ENCODE peak calls at places on chromosomes 16 and 17, in four cellular contexts. Q is SK-N-SH, L is breast epithelium, H is HCT116. F is an unnamed sample.

GRCh38 chr16:61146429-61146828 is 889.8 kb downstream of the CDH8 start:
- DNase-seq in Q (no peak), H (no peak), L (no peak), F (no peak)

GRCh38 chr17:7589204-7589868 is 558 bp downstream of the SOX15 start:
- DNase-seq in L (peak), Q (peak), H (no peak), F (no peak)

GRCh38 chr16:55760665-55761035 is 72.2 kb downstream of the CES1 start:
- DNase-seq in H (no peak), L (no peak), Q (no peak), F (no peak)

GRCh38 chr16:28998837-28999236 is 14.0 kb downstream of the LAT start:
- DNase-seq in H (no peak), L (no peak), Q (no peak), F (no peak)

GRCh38 chr17:7283471-7284216 is 2.1 kb downstream of the SLC2A4 start:
- DNase-seq in H (no peak), L (no peak), Q (peak), F (no peak)

GRCh38 chr16:87297918-87298631 is 19.1 kb downstream of the C16orf95 start:
- DNase-seq in L (no peak), H (no peak), Q (peak), F (no peak)

GRCh38 chr17:79360196-79360595 is 250.7 kb downstream of the RBFOX3 start:
- DNase-seq in H (peak), L (no peak), Q (no peak), F (no peak)

GRCh38 chr16:68074850-68075249 is 10.3 kb upstream of the NFATC3 start:
- DNase-seq in L (no peak), Q (no peak), H (no peak), F (no peak)

GRCh38 chr16:28163699-28164584 is 47.8 kb downstream of the XPO6 start:
- DNase-seq in Q (no peak), L (no peak), H (no peak), F (no peak)

GRCh38 chr17:50181155-50181554 is 15.3 kb downstream of the SGCA start:
- DNase-seq in H (no peak), L (no peak), Q (no peak), F (no peak)

GRCh38 chr16:68426355-68426652 is 22.0 kb downstream of the SMPD3 start:
- DNase-seq in Q (no peak), L (no peak), H (no peak), F (no peak)

GRCh38 chr16:21265104-21265825 is 12.8 kb downstream of the CRYM start:
- DNase-seq in Q (no peak), L (no peak), H (no peak), F (no peak)

GRCh38 chr17:70987867-70988340 is 818.6 kb downstream of the KCNJ2 start:
- DNase-seq in Q (no peak), L (no peak), H (no peak), F (no peak)

GRCh38 chr17:82022310-82022980 is at the start of gene CENPX:
- DNase-seq in H (no peak), Q (no peak), L (no peak), F (no peak)

GRCh38 chr17:34706029-34706428 is 126.6 kb downstream of the TMEM132E start:
- DNase-seq in Q (no peak), L (no peak), H (no peak), F (no peak)

GRCh38 chr17:15663691-15664090 is 20.4 kb downstream of the TRIM16 start:
- DNase-seq in L (no peak), Q (no peak), H (no peak), F (no peak)

GRCh38 chr16:27401768-27402568 is at the start of gene IL21R:
- DNase-seq in Q (peak), L (no peak), H (no peak), F (no peak)

GRCh38 chr16:1983544-1984346 is at the start of gene GFER:
- DNase-seq in Q (peak), H (peak), L (no peak), F (no peak)

GRCh38 chr17:82807101-82807500 is 32.7 kb downstream of the ZNF750 start:
- DNase-seq in L (no peak), H (no peak), Q (no peak), F (no peak)

GRCh38 chr16:14337303-14338191 is 266.4 kb downstream of the MRTFB start:
- DNase-seq in L (no peak), Q (no peak), H (no peak), F (no peak)

GRCh38 chr17:21008992-21009671 is 33.7 kb downstream of the USP22 start:
- DNase-seq in H (no peak), Q (no peak), L (no peak), F (no peak)

GRCh38 chr17:81840826-81841778 is 6.3 kb upstream of the PPP1R27 start:
- DNase-seq in L (peak), Q (no peak), H (no peak), F (no peak)

GRCh38 chr16:51147776-51148673 is 3.0 kb downstream of the SALL1 start:
- DNase-seq in Q (no peak), L (no peak), H (no peak), F (no peak)

GRCh38 chr16:85947511-85948509 is 48.8 kb downstream of the IRF8 start:
- DNase-seq in Q (no peak), L (no peak), H (no peak), F (no peak)

GRCh38 chr16:87690911-87691685 is 74.7 kb downstream of the KLHDC4 start:
- DNase-seq in L (no peak), Q (no peak), H (no peak), F (no peak)

GRCh38 chr17:14434506-14434905 is 133.6 kb downstream of the HS3ST3B1 start:
- DNase-seq in L (no peak), H (no peak), Q (no peak), F (no peak)

GRCh38 chr17:17350491-17351355 is 47.5 kb downstream of the NT5M start:
- DNase-seq in L (no peak), H (no peak), Q (no peak), F (no peak)

GRCh38 chr16:11801481-11802021 is 4.5 kb upstream of the ZC3H7A start:
- DNase-seq in Q (no peak), L (no peak), H (no peak), F (no peak)

GRCh38 chr16:50467943-50468748 is 80.0 kb upstream of the NKD1 start:
- DNase-seq in Q (peak), H (no peak), L (no peak), F (no peak)

GRCh38 chr16:84808812-84809211 is 11.0 kb upstream of the CRISPLD2 start:
- DNase-seq in H (no peak), L (no peak), Q (no peak), F (no peak)

GRCh38 chr17:42183741-42184711 is 1.2 kb downstream of the HCRT start:
- DNase-seq in H (peak), Q (peak), L (no peak), F (no peak)
- TF ChIP-seq POLR2AphosphoS5 in H (peak), Q (no peak), L (no peak), F (no peak)

DNA sequence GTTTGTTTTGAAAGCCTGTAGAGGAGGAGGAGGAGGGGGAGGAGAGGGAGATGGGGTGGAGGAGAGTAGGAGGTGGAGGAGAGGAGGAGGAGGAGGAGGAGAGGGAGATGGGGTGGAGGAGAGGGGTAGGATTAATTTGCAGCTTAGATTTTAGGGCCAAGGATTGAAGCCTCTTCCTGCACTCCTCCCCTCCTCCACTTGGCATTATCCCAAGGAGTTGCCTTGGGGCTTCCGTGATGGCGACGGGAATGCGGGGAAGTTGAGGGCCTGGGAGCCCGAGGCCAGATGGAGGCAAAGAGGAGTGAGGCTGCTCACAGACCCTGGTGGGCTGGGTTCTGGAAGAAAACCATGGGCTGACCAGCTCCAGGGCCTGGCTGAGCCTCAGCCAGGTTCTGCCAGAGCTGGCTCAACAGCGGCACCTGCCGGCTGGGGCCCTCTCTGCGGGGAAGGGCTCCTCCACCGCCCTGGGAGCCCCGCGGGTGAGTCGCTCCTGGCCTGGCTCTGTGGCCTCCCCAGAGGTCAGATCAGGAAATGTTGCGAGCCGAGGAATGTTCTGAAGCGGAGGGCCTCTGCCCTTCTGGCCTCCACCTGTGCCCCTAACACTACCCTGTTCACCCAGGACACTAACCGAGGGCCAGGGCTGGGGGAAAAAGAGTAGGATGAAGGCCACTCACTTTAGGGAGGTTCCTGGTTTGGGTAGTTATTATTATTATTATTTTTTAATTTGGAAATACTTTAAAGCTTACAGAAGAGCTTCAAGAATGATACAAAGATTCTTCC is 23.9 kb upstream of the FMNL1 start:
- DNase-seq in L (peak), H (peak), Q (peak), F (peak)
- TF ChIP-seq CTCF in L (peak), H (peak), Q (peak), F (peak)

GRCh38 chr17:67316776-67317175 is 49.6 kb downstream of the PSMD12 start:
- DNase-seq in H (no peak), Q (no peak), L (no peak), F (no peak)

GRCh38 chr17:67323445-67323844 is 42.9 kb downstream of the PSMD12 start:
- DNase-seq in L (no peak), H (no peak), Q (no peak), F (no peak)

GRCh38 chr17:67324330-67324729 is 42.0 kb downstream of the PSMD12 start:
- DNase-seq in Q (no peak), H (no peak), L (no peak), F (no peak)

GRCh38 chr17:67326440-67326839 is 39.9 kb downstream of the PSMD12 start:
- DNase-seq in L (no peak), H (no peak), Q (no peak), F (no peak)

GRCh38 chr17:67322039-67322787 is 44.2 kb downstream of the PSMD12 start:
- DNase-seq in H (no peak), L (no peak), Q (peak), F (no peak)
- TF ChIP-seq POLR2AphosphoS5 in H (no peak), L (no peak), Q (no peak), F (no peak)

DNA sequence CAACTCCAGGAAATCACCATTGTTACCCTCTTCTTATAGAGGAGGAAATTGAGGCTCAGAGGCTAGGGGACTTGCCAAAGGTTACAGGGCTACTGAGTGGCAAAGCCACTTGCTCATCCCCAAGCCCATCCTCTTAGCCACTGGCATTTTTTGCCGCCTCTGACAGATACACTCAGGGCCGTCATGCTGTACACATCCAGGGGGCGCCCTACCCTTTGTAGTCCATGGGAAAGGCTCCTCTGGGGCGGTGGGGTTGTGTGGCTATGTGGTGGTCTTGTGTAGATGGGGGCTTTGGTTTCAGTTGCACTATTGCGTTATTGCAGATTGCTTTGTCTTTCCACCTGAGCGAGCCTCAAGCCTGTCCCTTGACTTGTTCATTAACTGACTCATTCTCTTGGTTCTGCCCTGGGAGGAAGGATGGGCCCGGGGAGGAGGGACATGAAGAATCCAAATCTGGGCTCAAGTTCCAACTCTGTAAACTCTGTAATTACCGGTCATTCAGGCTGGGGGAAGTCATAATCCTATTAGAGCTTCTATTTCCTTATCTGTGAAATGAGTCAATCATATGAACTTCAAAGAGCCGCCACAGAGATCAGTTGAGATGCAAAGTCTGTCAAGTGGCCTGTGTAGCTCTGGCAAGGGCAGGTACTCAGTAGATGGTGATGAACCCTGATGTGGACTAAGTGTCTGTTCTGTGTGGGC is 2.8 kb downstream of the NOS2 start:
- DNase-seq in Q (no peak), L (no peak), H (no peak), F (no peak)
- TF ChIP-seq CTCF in Q (no peak), L (no peak), H (peak), F (no peak)

DNA sequence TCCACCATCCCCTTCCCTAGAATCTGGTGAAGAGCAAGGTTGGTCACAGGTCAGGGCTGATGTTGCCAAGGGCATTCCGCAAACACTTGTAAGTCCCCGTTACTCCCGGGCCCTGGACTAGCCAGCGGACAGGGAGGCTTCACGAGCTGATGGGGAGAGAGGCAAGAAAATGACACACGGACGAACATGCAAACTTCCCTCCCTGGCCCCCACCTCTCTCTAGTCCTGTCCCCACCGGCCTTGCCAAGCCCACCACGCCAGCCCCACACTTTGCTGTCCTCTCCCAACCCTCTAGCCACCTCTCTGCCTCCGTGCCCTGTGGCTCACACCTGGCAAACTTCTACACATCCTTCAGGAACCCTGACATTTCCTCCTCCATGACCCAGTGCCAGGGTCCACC is 54.8 kb downstream of the RPH3AL start:
- DNase-seq in H (no peak), L (no peak), Q (no peak), F (no peak)
- TF ChIP-seq POLR2AphosphoS5 in H (no peak), L (no peak), Q (no peak), F (no peak)